ENCODE peak calls at places on chromosomes 6 and 20, in ten cellular contexts. Y, W, F, I, J, Z, H, M, A and O are unnamed samples.

GRCh38 chr20:25249198-25249931 is 1.5 kb downstream of the PYGB start:
- DNase-seq in J (no peak), H (no peak), A (peak), I (no peak), Y (no peak), M (no peak), W (no peak), Z (no peak), F (no peak), O (no peak)

GRCh38 chr6:11586574-11586973 is 49.0 kb downstream of the TMEM170B start:
- DNase-seq in Z (no peak), J (no peak), A (peak), Y (no peak), F (peak), W (no peak), M (no peak), H (peak), I (peak), O (no peak)

GRCh38 chr20:4006640-4007039 is 8.7 kb downstream of the RNF24 start:
- DNase-seq in I (no peak), F (no peak), Y (no peak), A (no peak), W (no peak), J (no peak), M (no peak), Z (peak), H (no peak), O (peak)

GRCh38 chr6:150293423-150294280 is 75.2 kb upstream of the IYD start:
- DNase-seq in M (no peak), J (peak), A (peak), F (no peak), Z (no peak), I (peak), Y (no peak), W (no peak), H (peak), O (no peak)

GRCh38 chr6:151325075-151326050 is 66.0 kb downstream of the ZBTB2 start:
- DNase-seq in W (peak), J (peak), A (peak), H (peak), Y (no peak), F (peak), Z (no peak), I (no peak), M (no peak), O (peak)

GRCh38 chr6:82080767-82081166 is 166.8 kb downstream of the IBTK start:
- DNase-seq in Z (no peak), W (no peak), J (no peak), F (no peak), H (peak), I (no peak), A (no peak), Y (no peak), M (no peak), O (no peak)

GRCh38 chr20:57210911-57211280 is 55.5 kb downstream of the BMP7 start:
- DNase-seq in A (no peak), I (no peak), M (no peak), F (no peak), J (no peak), Z (no peak), Y (no peak), H (no peak), W (no peak), O (no peak)

GRCh38 chr6:4647414-4648365 is 128.5 kb upstream of the CDYL start:
- DNase-seq in W (peak), Z (peak), M (no peak), F (peak), H (peak), I (no peak), Y (no peak), A (peak), J (peak), O (no peak)

GRCh38 chr20:24870876-24871275 is 78.2 kb upstream of the CST7 start:
- DNase-seq in J (no peak), H (no peak), F (no peak), M (no peak), A (no peak), Z (no peak), I (no peak), W (no peak), Y (no peak), O (no peak)

GRCh38 chr6:1222426-1223311 is 89.2 kb upstream of the FOXQ1 start:
- DNase-seq in M (no peak), F (no peak), W (no peak), J (no peak), A (no peak), Z (no peak), H (no peak), Y (no peak), I (no peak), O (no peak)

GRCh38 chr6:14066782-14067406 is 50.7 kb upstream of the CD83 start:
- DNase-seq in J (peak), M (no peak), A (peak), F (peak), Z (no peak), W (peak), Y (no peak), H (peak), I (peak), O (peak)

GRCh38 chr20:50294164-50295088 is 103.8 kb downstream of the CEBPB start:
- DNase-seq in F (no peak), W (no peak), I (no peak), M (no peak), J (no peak), Y (peak), A (no peak), H (no peak), Z (no peak), O (no peak)

GRCh38 chr20:63525968-63526367 is 5.4 kb downstream of the PPDPF start:
- DNase-seq in F (no peak), W (no peak), M (no peak), Y (no peak), H (no peak), I (no peak), J (no peak), Z (no peak), A (no peak), O (no peak)

GRCh38 chr20:63151554-63152321 is 64.2 kb downstream of the YTHDF1 start:
- DNase-seq in M (no peak), J (no peak), A (no peak), I (no peak), Z (no peak), Y (no peak), W (no peak), H (no peak), F (no peak), O (no peak)

GRCh38 chr6:157023958-157024357 is 246.8 kb downstream of the ARID1B start:
- DNase-seq in W (no peak), Y (no peak), A (no peak), J (no peak), H (no peak), F (no peak), I (no peak), Z (no peak), M (no peak), O (no peak)

GRCh38 chr20:19540401-19540800 is 217.7 kb upstream of the RIN2 start:
- DNase-seq in H (no peak), J (no peak), A (no peak), F (no peak), Z (no peak), Y (no peak), W (no peak), M (peak), I (no peak), O (no peak)

GRCh38 chr6:111763381-111763780 is 109.9 kb downstream of the FYN start:
- DNase-seq in Z (no peak), F (no peak), H (peak), J (no peak), I (peak), Y (no peak), A (no peak), M (no peak), W (no peak), O (no peak)

GRCh38 chr6:3585320-3585935 is 128.6 kb upstream of the SLC22A23 start:
- DNase-seq in Z (no peak), W (no peak), A (no peak), J (no peak), M (no peak), Y (no peak), I (peak), F (peak), H (peak), O (no peak)

GRCh38 chr6:22598386-22598785 is 29.0 kb downstream of the HDGFL1 start:
- DNase-seq in W (no peak), A (no peak), F (no peak), Y (no peak), I (no peak), H (no peak), J (no peak), Z (no peak), M (no peak), O (no peak)

GRCh38 chr6:5782783-5783567 is 223.8 kb downstream of the NRN1 start:
- DNase-seq in Z (no peak), A (no peak), J (no peak), H (no peak), W (peak), I (no peak), M (no peak), Y (no peak), F (no peak), O (peak)

GRCh38 chr20:60371456-60371855 is 413.2 kb downstream of the CDH26 start:
- DNase-seq in A (no peak), F (no peak), Z (no peak), Y (no peak), M (no peak), I (no peak), J (no peak), H (no peak), W (no peak), O (no peak)

GRCh38 chr6:88611721-88612120 is 351.7 kb downstream of the RNGTT start:
- DNase-seq in H (no peak), I (no peak), Y (no peak), Z (no peak), J (no peak), W (no peak), F (no peak), A (no peak), M (no peak), O (no peak)

GRCh38 chr20:40591104-40591503 is 97.9 kb downstream of the MAFB start:
- DNase-seq in F (no peak), Y (no peak), A (no peak), I (no peak), J (no peak), W (no peak), H (no peak), Z (no peak), M (no peak), O (no peak)

GRCh38 chr6:106872044-106872443 is 102.5 kb downstream of the CD24 start:
- DNase-seq in H (peak), J (no peak), M (no peak), F (no peak), I (no peak), Z (no peak), Y (no peak), W (no peak), A (no peak), O (no peak)

GRCh38 chr20:24978493-24978892 is 14.1 kb downstream of the APMAP start:
- DNase-seq in M (no peak), Y (no peak), W (no peak), A (no peak), F (no peak), I (no peak), H (no peak), J (no peak), Z (no peak), O (no peak)

GRCh38 chr20:18032977-18033892 is 24.5 kb downstream of the OVOL2 start:
- DNase-seq in M (no peak), H (no peak), Z (no peak), Y (no peak), A (peak), I (no peak), J (no peak), F (no peak), W (no peak), O (no peak)

GRCh38 chr6:70706491-70707123 is 38.9 kb downstream of the SMAP1 start:
- DNase-seq in W (peak), A (peak), Z (no peak), H (peak), M (no peak), I (peak), J (peak), F (no peak), Y (no peak), O (peak)

GRCh38 chr6:17831135-17831534 is 124.4 kb upstream of the NUP153 start:
- DNase-seq in Y (no peak), W (no peak), Z (no peak), I (no peak), F (peak), M (no peak), A (no peak), J (no peak), H (peak), O (no peak)

GRCh38 chr6:42175860-42176259 is 2.7 kb downstream of the GUCA1A start:
- DNase-seq in F (no peak), Y (no peak), J (peak), W (no peak), Z (no peak), M (no peak), A (no peak), I (no peak), H (no peak), O (no peak)

GRCh38 chr20:9160760-9161159 is 91.9 kb downstream of the PLCB4 start:
- DNase-seq in A (no peak), H (no peak), I (no peak), Y (no peak), J (no peak), M (no peak), F (no peak), Z (no peak), W (no peak), O (no peak)

GRCh38 chr20:1633535-1633934 is 13.7 kb upstream of the SIRPB1 start:
- DNase-seq in I (no peak), H (no peak), Y (no peak), F (no peak), J (peak), A (peak), Z (no peak), W (no peak), M (no peak), O (no peak)

GRCh38 chr6:146950351-146950835 is 253.8 kb upstream of the STXBP5 start:
- DNase-seq in F (no peak), W (no peak), Z (no peak), J (no peak), H (no peak), I (no peak), M (no peak), A (peak), Y (no peak), O (no peak)